ENCODE peak calls at places on chromosomes 5 and 9, in six cellular contexts. N is AG09309, W is HL-60, P is PC-3, E is WERI-Rb-1, J is Caco-2. O is an unnamed sample.
A peak's percentile ranks its signal among the peaks of the same experiment; 100 is the strongest.

GRCh38 chr5:58921106-58921505 is 338.2 kb downstream of the RAB3C start:
- DNase-seq in E (no peak), N (no peak), W (no peak), J (no peak), P (no peak), O (no peak)

GRCh38 chr5:10705736-10706135 is 55.3 kb downstream of the DAP start:
- DNase-seq in N (no peak), P (peak; percentile 99), W (no peak), E (no peak), J (peak; percentile 17), O (no peak)

GRCh38 chr9:34636791-34637355 is 714 bp downstream of the SIGMAR1 start:
- DNase-seq in E (no peak), J (no peak), N (no peak), P (no peak), W (no peak), O (no peak)

GRCh38 chr5:27311544-27311943 is 273.2 kb upstream of the CDH9 start:
- DNase-seq in W (no peak), N (no peak), P (no peak), E (no peak), J (no peak), O (no peak)

GRCh38 chr9:101098392-101098791 is 69.9 kb downstream of the PLPPR1 start:
- DNase-seq in N (no peak), J (no peak), E (no peak), P (no peak), W (no peak), O (no peak)

GRCh38 chr9:135023389-135023788 is 64.1 kb upstream of the OLFM1 start:
- DNase-seq in E (no peak), W (no peak), N (no peak), P (peak; percentile 78), J (no peak), O (no peak)

GRCh38 chr5:107968998-107969397 is 298.3 kb upstream of the EFNA5 start:
- DNase-seq in P (peak; percentile 88), J (no peak), E (no peak), W (no peak), N (no peak), O (no peak)

GRCh38 chr9:124256517-124257069 is 1.2 kb upstream of the NEK6 start:
- DNase-seq in P (peak; percentile 79), J (peak; percentile 24), E (no peak), W (no peak), N (peak; percentile 81), O (no peak)

GRCh38 chr5:19855031-19855430 is 133.0 kb downstream of the CDH18 start:
- DNase-seq in W (no peak), N (no peak), P (peak; percentile 46), J (no peak), E (no peak), O (no peak)

GRCh38 chr9:130923611-130924447 is 15.2 kb downstream of the FIBCD1 start:
- DNase-seq in N (no peak), W (no peak), E (no peak), P (no peak), J (no peak), O (no peak)

GRCh38 chr5:111772456-111772855 is 15.5 kb upstream of the NREP start:
- DNase-seq in P (peak; percentile 40), W (no peak), E (peak; percentile 62), N (no peak), J (peak; percentile 19), O (no peak)

GRCh38 chr5:90438100-90438499 is 28.5 kb upstream of the CETN3 start:
- DNase-seq in E (no peak), P (no peak), W (no peak), N (no peak), J (no peak), O (no peak)

GRCh38 chr9:125748511-125749099 is 1.4 kb downstream of the PBX3 start:
- DNase-seq in N (no peak), E (no peak), P (no peak), W (no peak), J (no peak), O (no peak)

GRCh38 chr5:128844354-128844923 is 120.8 kb upstream of the SLC27A6 start:
- DNase-seq in N (no peak), E (no peak), P (peak; percentile 63), J (no peak), W (no peak), O (no peak)

GRCh38 chr5:38556599-38557308 is at the start of gene LIFR:
- DNase-seq in N (peak; percentile 17), J (no peak), P (peak; percentile 86), E (peak; percentile 89), W (no peak), O (peak; percentile 33)

GRCh38 chr5:96834016-96834415 is 26.3 kb upstream of the ERAP1 start:
- DNase-seq in J (no peak), P (no peak), E (no peak), N (no peak), W (no peak), O (no peak)

GRCh38 chr5:76062502-76062901 is 20.7 kb upstream of the SV2C start:
- DNase-seq in W (no peak), J (no peak), E (no peak), P (no peak), N (no peak), O (no peak)

GRCh38 chr5:143887302-143887638 is 75.3 kb downstream of the HMHB1 start:
- DNase-seq in W (no peak), E (no peak), J (no peak), N (peak; percentile 51), P (peak; percentile 3), O (peak; percentile 51)

GRCh38 chr9:120942186-120943001 is 15.8 kb upstream of the TRAF1 start:
- DNase-seq in J (no peak), W (no peak), E (no peak), N (no peak), P (peak; percentile 83), O (no peak)

GRCh38 chr5:73887688-73888087 is 261.7 kb downstream of the ARHGEF28 start:
- DNase-seq in J (no peak), N (no peak), W (no peak), P (no peak), E (no peak), O (no peak)

GRCh38 chr5:36459191-36460135 is 146.9 kb upstream of the SLC1A3 start:
- DNase-seq in J (no peak), E (no peak), N (no peak), P (peak; percentile 83), W (peak; percentile 40), O (no peak)

GRCh38 chr5:119795768-119796167 is 166.4 kb downstream of the FAM170A start:
- DNase-seq in W (no peak), N (no peak), E (no peak), J (no peak), P (peak; percentile 22), O (peak; percentile 1)

GRCh38 chr5:77845273-77845646 is 69.1 kb upstream of the TBCA start:
- DNase-seq in N (no peak), P (no peak), W (no peak), E (no peak), J (no peak), O (no peak)
- H3K4me3 ChIP-seq in N (no peak overlapping the region), P (no peak overlapping the region), W (no peak overlapping the region), E (no peak overlapping the region), J (no peak overlapping the region), O (no peak overlapping the region)

GRCh38 chr5:175697846-175698245 is 40.0 kb downstream of the HRH2 start:
- DNase-seq in E (no peak), W (no peak), J (no peak), P (no peak), N (no peak), O (no peak)

GRCh38 chr5:175698401-175699115 is 40.7 kb downstream of the HRH2 start:
- DNase-seq in W (no peak), J (no peak), N (no peak), P (no peak), E (no peak), O (no peak)

GRCh38 chr5:175696855-175697198 is 39.0 kb downstream of the HRH2 start:
- DNase-seq in J (no peak), P (no peak), W (no peak), N (no peak), E (no peak), O (no peak)

GRCh38 chr5:175701797-175702196 is 43.9 kb downstream of the HRH2 start:
- DNase-seq in J (no peak), P (no peak), N (no peak), W (no peak), E (no peak), O (no peak)

DNA sequence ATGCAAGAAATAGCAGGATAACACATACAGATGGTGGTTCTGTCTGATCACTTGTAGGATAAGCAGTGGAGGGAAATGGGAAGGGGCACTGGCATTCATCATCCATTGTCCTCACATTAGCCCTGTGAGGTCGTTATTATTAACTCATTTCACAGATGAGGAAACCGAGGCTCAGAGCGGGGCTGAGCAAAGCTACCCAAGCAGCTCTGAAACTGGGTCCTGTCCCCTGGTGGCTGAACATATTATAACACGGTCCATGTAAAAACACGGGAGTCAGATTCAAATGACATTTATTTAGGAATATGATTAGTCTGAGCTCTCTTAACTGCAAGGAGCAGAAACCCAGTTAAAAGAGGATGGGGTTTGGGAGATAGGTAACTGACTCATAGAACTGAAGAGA is 43.1 kb downstream of the HRH2 start:
- DNase-seq in P (peak; percentile 13), W (no peak), J (no peak), E (no peak), N (no peak), O (no peak)
- TF ChIP-seq CTCF in P (peak; percentile 52), W (no peak), J (peak; percentile 32), E (peak; percentile 46), N (peak; percentile 56), O (peak; percentile 43)

GRCh38 chr9:19785230-19785629 is 3.6 kb downstream of the SLC24A2 start:
- DNase-seq in W (no peak), J (no peak), E (no peak), P (no peak), N (no peak), O (no peak)

GRCh38 chr9:19788614-19789271 is at the start of gene SLC24A2:
- DNase-seq in J (no peak), N (no peak), P (no peak), W (no peak), E (peak; percentile 26), O (no peak)

GRCh38 chr9:19787672-19788071 is 1.2 kb downstream of the SLC24A2 start:
- DNase-seq in J (no peak), P (no peak), E (no peak), N (no peak), W (no peak), O (no peak)

GRCh38 chr9:19788152-19788551 is 685 bp downstream of the SLC24A2 start:
- DNase-seq in N (no peak), P (no peak), W (no peak), E (peak; percentile 86), J (no peak), O (no peak)
- H3K4me3 ChIP-seq in N (no peak overlapping the region), P (no peak overlapping the region), W (no peak overlapping the region), E (peak overlapping the region; percentile 44), J (no peak overlapping the region), O (no peak overlapping the region)

GRCh38 chr5:146055432-146055831 is 49.9 kb downstream of the PLAC8L1 start:
- DNase-seq in J (no peak), E (no peak), N (no peak), P (no peak), W (no peak), O (no peak)

GRCh38 chr5:146050061-146050460 is 55.3 kb downstream of the PLAC8L1 start:
- DNase-seq in N (no peak), E (no peak), J (no peak), P (no peak), W (no peak), O (no peak)

GRCh38 chr5:146051678-146052077 is 53.7 kb downstream of the PLAC8L1 start:
- DNase-seq in E (no peak), P (no peak), J (no peak), W (no peak), N (peak; percentile 24), O (no peak)

GRCh38 chr5:146049704-146050026 is 55.7 kb downstream of the PLAC8L1 start:
- DNase-seq in E (no peak), N (no peak), W (no peak), J (no peak), P (no peak), O (no peak)

GRCh38 chr5:146052780-146053179 is 52.6 kb downstream of the PLAC8L1 start:
- DNase-seq in E (peak; percentile 27), J (peak; percentile 36), N (no peak), P (peak; percentile 48), W (no peak), O (no peak)
- TF ChIP-seq CTCF in E (peak; percentile 40), J (peak; percentile 48), N (no peak), P (peak; percentile 81), W (peak; percentile 23), O (peak; percentile 24)

O was measured in HFF-Myc.